ENCODE peak calls at places on chromosomes 1 and 21, in seven cellular contexts. O, Q, Y, U, B, K and W are unnamed samples. For H3K4me1 and H3K9me3, the result is how much of the 10 kb centered on the place peaks cover.

GRCh38 chr1:228393268-228393699 is 13.4 kb downstream of the TRIM11 start:
- DNase-seq in K (no peak), B (no peak), Y (peak), U (peak), Q (peak), O (no peak), W (no peak)

GRCh38 chr1:2557146-2558029 is 1.2 kb downstream of the TNFRSF14 start:
- DNase-seq in Y (no peak), U (no peak), K (no peak), Q (peak), B (no peak), O (no peak), W (no peak)

GRCh38 chr1:88330201-88330600 is 353.9 kb upstream of the PKN2 start:
- DNase-seq in B (no peak), U (no peak), Y (no peak), K (no peak), Q (no peak), O (no peak), W (no peak)

GRCh38 chr1:145858937-145859490 is at the start of gene PIAS3:
- DNase-seq in U (peak), Y (peak), K (peak), B (peak), O (peak), Q (peak), W (no peak)

GRCh38 chr1:23793861-23794731 is 3.2 kb downstream of the LYPLA2 start:
- DNase-seq in Q (peak), U (no peak), K (no peak), O (no peak), B (no peak), Y (no peak), W (no peak)

GRCh38 chr1:99527545-99527944 is 118.4 kb upstream of the PALMD start:
- DNase-seq in K (no peak), Y (no peak), O (no peak), Q (no peak), B (no peak), U (no peak), W (no peak)

GRCh38 chr1:209723761-209724693 is 19.4 kb downstream of the HSD11B1 start:
- DNase-seq in O (no peak), Q (no peak), B (no peak), K (no peak), U (no peak), Y (no peak), W (no peak)

GRCh38 chr1:196144588-196144987 is 463.7 kb downstream of the KCNT2 start:
- DNase-seq in O (no peak), U (no peak), B (no peak), Q (no peak), Y (no peak), K (no peak), W (no peak)

GRCh38 chr1:230713915-230714764 is at the start of gene AGT:
- DNase-seq in U (no peak), Y (peak), K (no peak), Q (no peak), B (no peak), O (peak), W (no peak)

GRCh38 chr1:185850366-185850765 is 116.2 kb downstream of the HMCN1 start:
- DNase-seq in B (no peak), K (no peak), Q (no peak), U (no peak), O (no peak), Y (peak), W (no peak)

GRCh38 chr1:45876000-45876399 is 72.6 kb downstream of the MAST2 start:
- DNase-seq in U (no peak), Q (no peak), Y (no peak), K (no peak), B (no peak), O (no peak), W (no peak)

GRCh38 chr1:117335376-117336086 is 31.7 kb upstream of the MAN1A2 start:
- DNase-seq in B (no peak), O (no peak), Q (no peak), K (no peak), U (no peak), Y (no peak), W (no peak)

GRCh38 chr1:31688233-31688918 is 15.4 kb downstream of the COL16A1 start:
- DNase-seq in O (no peak), Y (no peak), U (no peak), B (no peak), K (no peak), Q (peak), W (no peak)

GRCh38 chr21:28991861-28992525 is 684 bp downstream of the LTN1 start:
- DNase-seq in K (no peak), B (no peak), O (no peak), U (no peak), Y (no peak), Q (no peak), W (no peak)

GRCh38 chr1:237814319-237814924 is 76.3 kb downstream of the ZP4 start:
- DNase-seq in Y (peak), B (no peak), K (no peak), O (no peak), Q (no peak), U (no peak), W (no peak)

GRCh38 chr1:158819461-158820443 is 11.4 kb upstream of the MNDA start:
- DNase-seq in Y (peak), K (no peak), Q (no peak), B (no peak), U (no peak), O (no peak), W (no peak)

GRCh38 chr1:181262069-181262468 is 173.6 kb downstream of the IER5 start:
- DNase-seq in Q (no peak), U (no peak), O (no peak), B (no peak), Y (no peak), K (no peak), W (no peak)

GRCh38 chr1:9689971-9690381 is 38.4 kb downstream of the PIK3CD start:
- DNase-seq in U (no peak), B (no peak), O (peak), Q (peak), K (no peak), Y (peak), W (no peak)

GRCh38 chr1:184164529-184164928 is 113.0 kb downstream of the TSEN15 start:
- DNase-seq in O (no peak), K (no peak), B (no peak), Q (no peak), Y (no peak), U (no peak), W (no peak)

GRCh38 chr1:94463765-94464330 is 45.7 kb downstream of the ABCD3 start:
- DNase-seq in Q (no peak), Y (peak), K (peak), B (no peak), O (no peak), U (peak), W (no peak)

GRCh38 chr1:41023279-41023990 is 1.9 kb upstream of the SLFNL1 start:
- DNase-seq in Y (peak), Q (no peak), K (no peak), U (no peak), B (no peak), O (no peak), W (no peak)

GRCh38 chr1:96710708-96711477 is 10.7 kb upstream of the PTBP2 start:
- DNase-seq in K (no peak), Y (peak), U (no peak), B (no peak), O (no peak), Q (no peak), W (no peak)

GRCh38 chr1:165837838-165838364 is 10.5 kb downstream of the UCK2 start:
- DNase-seq in Y (no peak), K (no peak), U (no peak), Q (no peak), O (no peak), B (no peak), W (no peak)

GRCh38 chr1:1680031-1680911 is 12.3 kb downstream of the SLC35E2B start:
- DNase-seq in Y (no peak), O (peak), B (no peak), U (peak), Q (no peak), K (no peak), W (no peak)

GRCh38 chr1:228013322-228014234 is 6.8 kb downstream of the WNT3A start:
- DNase-seq in U (no peak), Y (no peak), Q (peak), K (no peak), B (no peak), O (no peak), W (no peak)

GRCh38 chr1:63557365-63557987 is 34.2 kb downstream of the EFCAB7 start:
- DNase-seq in B (no peak), Q (no peak), O (no peak), U (peak), Y (peak), K (peak), W (no peak)

GRCh38 chr1:25914074-25914995 is 8.1 kb upstream of the STMN1 start:
- DNase-seq in Q (no peak), B (no peak), O (no peak), U (no peak), Y (peak), K (no peak), W (no peak)

GRCh38 chr1:85975770-85976386 is 180.7 kb downstream of the COL24A1 start:
- DNase-seq in B (no peak), U (no peak), Y (no peak), O (no peak), K (no peak), Q (no peak), W (peak)

GRCh38 chr1:189805735-189806134 is 671.9 kb downstream of the BRINP3 start:
- DNase-seq in B (no peak), Q (no peak), K (no peak), Y (no peak), O (no peak), U (no peak), W (no peak)

DNA sequence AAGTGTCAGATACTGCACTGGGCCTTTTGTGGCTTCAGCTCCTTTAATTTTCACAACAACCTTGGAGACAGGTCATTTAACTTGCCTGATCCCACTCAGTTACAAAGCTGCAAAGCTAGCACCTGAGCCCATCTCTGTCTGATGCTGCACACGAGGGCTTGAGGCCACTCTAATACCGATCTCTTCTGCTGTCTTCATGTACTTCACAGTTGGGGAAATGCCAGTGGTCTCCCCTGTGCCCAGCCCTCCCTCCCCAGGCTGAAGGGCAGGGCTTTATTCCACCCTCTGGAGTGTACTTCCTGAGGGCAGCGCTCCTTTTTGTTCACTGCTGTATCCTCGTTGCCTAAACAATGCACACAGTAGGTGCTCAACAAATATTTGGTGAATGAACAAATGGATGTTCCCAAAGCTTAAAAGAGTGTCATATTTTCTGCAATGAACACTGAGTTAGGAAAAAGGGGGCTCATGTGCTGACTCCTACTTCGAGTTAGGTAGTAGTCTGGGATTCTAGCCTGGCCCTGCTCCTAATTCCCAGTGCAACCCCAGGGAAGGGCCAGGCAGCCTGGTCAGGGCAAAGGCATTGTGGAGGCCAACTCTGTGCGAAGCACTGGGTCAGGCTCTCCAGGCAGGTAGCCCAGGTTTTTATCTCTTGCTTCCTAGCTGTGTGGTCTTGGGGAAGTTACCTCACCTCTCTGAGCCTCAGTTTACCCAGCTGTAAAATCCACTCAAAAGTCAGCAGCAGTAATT is 1.1 kb downstream of the TMCO4 start:
- DNase-seq in U (no peak), Y (no peak), Q (no peak), B (no peak), O (no peak), K (no peak), W (no peak)
- H3K4me3 ChIP-seq in U (no peak), Y (peak), Q (peak), B (peak), O (peak), K (peak), W (no peak)

DNA sequence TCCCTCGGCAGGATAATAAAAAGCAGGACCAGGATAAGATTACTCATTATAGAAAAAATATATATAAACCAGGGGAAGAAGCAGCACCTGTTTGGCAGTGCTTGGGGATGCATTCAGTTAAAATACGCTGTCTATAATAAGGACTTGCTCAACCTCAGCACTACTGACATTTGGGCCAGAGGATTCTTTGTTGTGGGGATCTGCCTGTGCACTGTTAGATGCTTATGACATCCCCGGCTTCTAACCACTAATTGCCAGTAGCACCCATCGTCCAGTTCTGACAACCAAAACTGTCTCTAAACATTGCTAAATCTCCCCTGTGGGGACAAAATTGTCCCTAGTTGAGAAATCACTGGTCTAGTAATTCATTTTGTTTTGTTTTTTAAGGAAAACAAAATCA is 242.1 kb downstream of the SLC45A1 start:
- DNase-seq in O (no peak), Q (no peak), Y (no peak), B (no peak), U (no peak), K (no peak), W (no peak)
- H3K4me1 ChIP-seq in O (under half), Q (under half), Y (under half), B (under half), U (under half), K (under half), W (under half)

GRCh38 chr21:38223893-38224540 is 32.8 kb upstream of the KCNJ15 start:
- DNase-seq in U (no peak), K (peak), O (no peak), Y (peak), B (no peak), Q (no peak), W (peak)

GRCh38 chr21:38228115-38228514 is 28.7 kb upstream of the KCNJ15 start:
- DNase-seq in Q (no peak), B (no peak), O (no peak), K (no peak), U (no peak), Y (no peak), W (peak)

GRCh38 chr21:38234395-38235142 is 22.2 kb upstream of the KCNJ15 start:
- DNase-seq in U (no peak), K (no peak), B (no peak), Y (no peak), Q (no peak), O (no peak), W (no peak)

GRCh38 chr21:38227401-38227800 is 29.4 kb upstream of the KCNJ15 start:
- DNase-seq in B (no peak), Q (no peak), O (no peak), K (no peak), Y (no peak), U (no peak), W (no peak)

GRCh38 chr21:38229260-38229877 is 27.4 kb upstream of the KCNJ15 start:
- DNase-seq in K (no peak), Q (no peak), U (no peak), O (no peak), Y (no peak), B (no peak), W (peak)
- H3K9me3 ChIP-seq in K (under half), Q (under half), U (under half), O (half or more), Y (under half), B (under half), W (under half)

GRCh38 chr1:54464477-54465146 is 58.4 kb upstream of the SSBP3 start:
- DNase-seq in K (no peak), Q (peak), U (no peak), B (no peak), Y (peak), O (no peak), W (no peak)
- H3K4me3 ChIP-seq in K (no peak), Q (no peak), U (no peak), B (no peak), Y (no peak), O (no peak), W (no peak)